ENCODE peak calls at places on chromosomes 16 and 17, in ten cellular contexts. U is ovary, M is breast epithelium, X is heart left ventricle, Y is IMR-90, E is adrenal gland, B is A549, W is esophagus muscularis mucosa, R is stomach, L is spleen. D is an unnamed sample.

GRCh38 chr16:19400709-19401108 is 17.0 kb upstream of the TMC5 start:
- DNase-seq in U (no peak), M (no peak), X (no peak), Y (no peak), E (no peak), B (no peak), W (no peak), R (no peak), L (no peak), D (no peak)

GRCh38 chr17:10046786-10047609 is 141.9 kb upstream of the RCVRN start:
- DNase-seq in U (no peak), M (no peak), X (no peak), Y (no peak), E (no peak), B (no peak), W (no peak), R (no peak), L (no peak), D (no peak)

GRCh38 chr17:50586421-50587247 is 26.1 kb downstream of the CACNA1G start:
- DNase-seq in U (no peak), M (no peak), X (no peak), Y (no peak), E (no peak), B (no peak), W (no peak), R (no peak), L (no peak), D (no peak)

GRCh38 chr16:3099732-3100499 is 822 bp upstream of the ZSCAN10 start:
- DNase-seq in U (peak; percentile 76), M (peak; percentile 94), X (peak; percentile 94), Y (peak; percentile 78), E (peak; percentile 95), B (peak; percentile 80), W (peak; percentile 96), R (peak; percentile 98), L (peak; percentile 97), D (peak; percentile 79)

GRCh38 chr16:11251525-11252481 is 4.2 kb downstream of the SOCS1 start:
- DNase-seq in U (no peak), M (no peak), X (no peak), Y (peak; percentile 91), E (no peak), B (no peak), W (no peak), R (peak; percentile 42), L (peak; percentile 85), D (no peak)

GRCh38 chr17:51662204-51663056 is 402.1 kb downstream of the UTP18 start:
- DNase-seq in U (no peak), M (no peak), X (no peak), Y (no peak), E (no peak), B (no peak), W (no peak), R (no peak), L (no peak), D (no peak)

GRCh38 chr16:85334718-85335583 is 222.7 kb upstream of the CIBAR2 start:
- DNase-seq in U (no peak), M (no peak), X (no peak), Y (no peak), E (no peak), B (no peak), W (no peak), R (peak; percentile 91), L (no peak), D (no peak)

GRCh38 chr16:72961115-72961832 is 86.7 kb downstream of the ZFHX3 start:
- DNase-seq in U (no peak), M (no peak), X (no peak), Y (peak; percentile 30), E (no peak), B (peak; percentile 32), W (no peak), R (no peak), L (no peak), D (no peak)

GRCh38 chr16:87075319-87075860 is 241.8 kb downstream of the C16orf95 start:
- DNase-seq in U (no peak), M (no peak), X (no peak), Y (no peak), E (no peak), B (no peak), W (no peak), R (no peak), L (no peak), D (no peak)

GRCh38 chr17:2929881-2930533 is 133.4 kb downstream of the OR1D5 start:
- DNase-seq in U (no peak), M (no peak), X (no peak), Y (peak; percentile 39), E (peak; percentile 52), B (peak; percentile 83), W (no peak), R (peak; percentile 71), L (no peak), D (no peak)

GRCh38 chr16:56075732-56076131 is 115.6 kb upstream of the GNAO1 start:
- DNase-seq in U (no peak), M (no peak), X (no peak), Y (no peak), E (no peak), B (no peak), W (no peak), R (no peak), L (no peak), D (no peak)

GRCh38 chr17:48100591-48101011 is 677 bp downstream of the CBX1 start:
- DNase-seq in U (peak; percentile 66), M (peak; percentile 56), X (peak; percentile 43), Y (peak; percentile 58), E (peak; percentile 60), B (peak; percentile 71), W (no peak), R (peak; percentile 46), L (no peak), D (no peak)

GRCh38 chr16:19114359-19115147 is 789 bp downstream of the ITPRIPL2 start:
- DNase-seq in U (peak; percentile 68), M (peak; percentile 71), X (peak; percentile 75), Y (peak; percentile 68), E (peak; percentile 77), B (peak; percentile 54), W (no peak), R (peak; percentile 61), L (peak; percentile 83), D (no peak)

GRCh38 chr17:3965123-3965800 is 1.0 kb upstream of the ATP2A3 start:
- DNase-seq in U (no peak), M (no peak), X (peak; percentile 68), Y (no peak), E (peak; percentile 51), B (peak; percentile 92), W (no peak), R (peak; percentile 83), L (peak; percentile 93), D (peak; percentile 20)

GRCh38 chr17:37088459-37088858 is 139.7 kb downstream of the AATF start:
- DNase-seq in U (no peak), M (no peak), X (no peak), Y (no peak), E (no peak), B (no peak), W (no peak), R (peak; percentile 40), L (no peak), D (no peak)

GRCh38 chr16:89096042-89096717 is 2.5 kb downstream of the ACSF3 start:
- DNase-seq in U (no peak), M (no peak), X (no peak), Y (no peak), E (no peak), B (no peak), W (no peak), R (no peak), L (no peak), D (no peak)

GRCh38 chr16:27400751-27401620 is 988 bp upstream of the IL21R start:
- DNase-seq in U (no peak), M (no peak), X (no peak), Y (peak; percentile 40), E (no peak), B (no peak), W (no peak), R (no peak), L (no peak), D (no peak)

GRCh38 chr17:71188811-71189492 is 931.9 kb upstream of the SOX9 start:
- DNase-seq in U (no peak), M (no peak), X (no peak), Y (peak; percentile 95), E (no peak), B (no peak), W (no peak), R (no peak), L (no peak), D (no peak)

DNA sequence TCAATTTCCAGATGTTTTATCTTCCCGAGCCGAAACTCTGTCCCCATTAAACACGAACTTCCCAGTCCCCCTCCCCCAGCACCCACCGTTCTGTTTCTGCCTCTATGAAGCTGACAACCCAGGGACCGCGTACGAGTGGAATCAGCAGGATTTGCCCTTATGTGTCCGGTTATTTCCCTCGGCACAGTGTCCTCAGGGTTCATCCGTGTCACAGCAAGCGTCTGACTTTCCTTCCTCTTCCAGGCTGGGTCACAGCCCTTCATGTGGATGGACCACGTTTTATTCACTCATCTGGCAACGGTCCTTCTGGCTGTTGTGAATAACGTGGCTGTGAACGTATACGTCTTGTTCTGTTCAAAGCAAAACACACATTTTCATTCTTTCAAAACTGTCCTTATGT is 31.3 kb downstream of the METRNL start:
- DNase-seq in U (no peak), M (no peak), X (no peak), Y (peak; percentile 46), E (no peak), B (no peak), W (no peak), R (no peak), L (no peak), D (no peak)
- H3K4me3 ChIP-seq in U (no peak overlapping the region), M (no peak overlapping the region), X (no peak overlapping the region), Y (no peak overlapping the region), E (no peak overlapping the region), B (peak overlapping the region; percentile 39), W (peak overlapping the region; percentile 55), R (peak overlapping the region; percentile 34), L (no peak overlapping the region), D (peak overlapping the region; percentile 57)

DNA sequence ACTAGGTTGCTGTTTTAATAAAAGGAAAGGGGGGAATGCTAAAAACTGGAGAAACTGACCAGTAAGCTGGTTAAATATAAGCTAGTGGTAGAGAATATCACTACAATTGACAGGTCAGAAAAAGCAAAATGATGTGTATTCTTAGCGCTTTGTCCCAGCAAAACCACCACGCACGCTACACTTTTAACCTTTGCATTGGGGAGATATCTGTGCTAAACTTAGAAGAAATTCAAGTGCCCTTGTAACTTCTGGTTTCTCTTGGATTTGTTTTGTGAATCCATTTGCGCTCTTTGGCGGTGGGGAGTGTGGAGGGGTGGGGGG is 1.4 kb downstream of the GAN start:
- DNase-seq in U (no peak), M (no peak), X (no peak), Y (no peak), E (no peak), B (no peak), W (no peak), R (no peak), L (no peak), D (no peak)
- H3K27ac ChIP-seq in U (no peak overlapping the region), M (no peak overlapping the region), X (peak overlapping the region; percentile 90), Y (no peak overlapping the region), E (peak overlapping the region; percentile 93), B (peak overlapping the region; percentile 89), W (peak overlapping the region; percentile 96), R (no peak overlapping the region), L (no peak overlapping the region), D (peak overlapping the region; percentile 93)

GRCh38 chr16:30187556-30187865 is 4.1 kb downstream of the CORO1A start:
- DNase-seq in U (no peak), M (no peak), X (no peak), Y (no peak), E (no peak), B (no peak), W (no peak), R (no peak), L (no peak), D (no peak)
- TF ChIP-seq POLR2A in U (no peak), M (no peak), X (no peak), Y (no peak), E (no peak), B (no peak), W (no peak), R (no peak), L (no peak), D (no peak)

GRCh38 chr17:58338454-58338841 is 9.9 kb upstream of the TSPOAP1 start:
- DNase-seq in U (no peak), M (no peak), X (no peak), Y (no peak), E (no peak), B (no peak), W (no peak), R (no peak), L (no peak), D (no peak)
- H3K4me3 ChIP-seq in U (no peak overlapping the region), M (no peak overlapping the region), X (no peak overlapping the region), Y (no peak overlapping the region), E (no peak overlapping the region), B (no peak overlapping the region), W (no peak overlapping the region), R (no peak overlapping the region), L (peak overlapping the region; percentile 96), D (peak overlapping the region; percentile 54)